ENCODE peak calls at places on chromosomes 1 and 21, in six cellular contexts. F, C, G, Z, K and Q are unnamed samples.
A peak's percentile ranks its signal among the peaks of the same experiment; 100 is the strongest.

GRCh38 chr1:97630968-97631367 is 289.9 kb downstream of the DPYD start:
- DNase-seq in G (no peak), F (no peak), K (no peak), Z (no peak), C (no peak), Q (no peak)

GRCh38 chr1:54763814-54764131 is 550 bp downstream of the PARS2 start:
- DNase-seq in C (no peak), F (no peak), Z (no peak), K (no peak), G (no peak), Q (no peak)

GRCh38 chr1:50976111-50976889 is 6.3 kb downstream of the CDKN2C start:
- DNase-seq in G (no peak), C (no peak), F (peak; percentile 39), K (no peak), Z (no peak), Q (no peak)

GRCh38 chr1:39102537-39103320 is 76.6 kb downstream of the NDUFS5 start:
- DNase-seq in F (peak; percentile 80), Z (no peak), G (peak; percentile 82), K (no peak), C (no peak), Q (peak; percentile 31)

GRCh38 chr1:115062542-115063004 is 26.7 kb downstream of the TSPAN2 start:
- DNase-seq in F (no peak), Z (no peak), G (peak; percentile 27), C (no peak), K (peak; percentile 98), Q (no peak)

GRCh38 chr1:224053456-224053855 is 60.5 kb upstream of the FBXO28 start:
- DNase-seq in G (no peak), K (no peak), C (no peak), F (no peak), Z (no peak), Q (no peak)

GRCh38 chr21:46469275-46469674 is 10.6 kb downstream of the DIP2A start:
- DNase-seq in Z (no peak), F (no peak), G (no peak), K (no peak), C (no peak), Q (no peak)

GRCh38 chr1:156366378-156366777 is 2.6 kb upstream of the RHBG start:
- DNase-seq in K (no peak), G (no peak), F (no peak), C (no peak), Z (no peak), Q (no peak)

GRCh38 chr1:238186887-238187574 is 296.3 kb upstream of the ZP4 start:
- DNase-seq in F (no peak), C (no peak), G (no peak), Z (no peak), K (no peak), Q (no peak)

GRCh38 chr1:75641325-75641724 is 30.4 kb upstream of the SLC44A5 start:
- DNase-seq in K (no peak), G (no peak), F (no peak), C (no peak), Z (no peak), Q (no peak)

GRCh38 chr1:233294991-233295774 is at the start of gene PCNX2:
- DNase-seq in G (peak; percentile 88), C (peak; percentile 74), F (peak; percentile 81), K (peak; percentile 71), Z (peak; percentile 29), Q (peak; percentile 38)

GRCh38 chr1:65948609-65949229 is 156.0 kb downstream of the PDE4B start:
- DNase-seq in F (no peak), G (no peak), K (no peak), C (no peak), Z (no peak), Q (no peak)

GRCh38 chr1:53548031-53548491 is 88.9 kb downstream of the DMRTB1 start:
- DNase-seq in K (no peak), Z (no peak), G (no peak), F (no peak), C (peak; percentile 10), Q (no peak)

GRCh38 chr1:154819628-154820590 is 50.2 kb downstream of the KCNN3 start:
- DNase-seq in C (peak; percentile 66), G (peak; percentile 50), K (peak; percentile 11), Z (peak; percentile 25), F (peak; percentile 65), Q (no peak)

GRCh38 chr1:4939266-4939665 is 284.9 kb downstream of the AJAP1 start:
- DNase-seq in G (no peak), C (no peak), K (no peak), Z (no peak), F (peak; percentile 7), Q (no peak)

GRCh38 chr1:83508485-83509151 is 490.3 kb downstream of the TTLL7 start:
- DNase-seq in K (no peak), G (peak; percentile 17), C (no peak), Z (no peak), F (no peak), Q (no peak)

GRCh38 chr1:24266398-24266941 is 52.7 kb upstream of the GRHL3 start:
- DNase-seq in F (no peak), Z (no peak), G (no peak), C (no peak), K (peak; percentile 94), Q (no peak)

GRCh38 chr1:47696404-47696910 is 258.6 kb downstream of the FOXD2 start:
- DNase-seq in K (no peak), C (no peak), F (no peak), G (no peak), Z (no peak), Q (no peak)

GRCh38 chr21:46179708-46180078 is 4.6 kb downstream of the SPATC1L start:
- DNase-seq in C (no peak), K (no peak), Z (no peak), G (no peak), F (no peak), Q (no peak)

GRCh38 chr1:116817582-116818064 is 63.4 kb downstream of the CD2 start:
- DNase-seq in Z (peak; percentile 39), G (peak; percentile 63), K (peak; percentile 52), C (peak; percentile 75), F (peak; percentile 81), Q (peak; percentile 46)

DNA sequence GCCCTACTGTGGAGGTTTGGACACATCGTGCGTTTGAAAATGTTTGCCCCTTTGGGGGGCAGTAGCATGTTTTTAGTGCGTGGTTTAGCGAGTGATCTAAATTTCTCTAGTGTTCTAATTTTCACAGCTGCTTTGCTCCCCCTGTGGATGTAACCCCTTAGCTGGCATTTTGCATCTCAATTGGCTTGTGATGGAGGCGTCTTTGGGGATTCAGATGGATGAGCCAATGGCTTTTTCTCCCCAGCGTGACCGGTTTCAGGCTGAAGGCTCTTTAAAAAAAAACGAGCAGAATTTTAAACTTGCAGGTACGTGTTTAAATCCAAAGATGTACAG is 842 bp downstream of the CDC7 start:
- DNase-seq in F (peak; percentile 66), K (no peak), G (peak; percentile 50), Z (no peak), C (no peak), Q (no peak)
- TF ChIP-seq CTCF in F (peak; percentile 72), K (peak; percentile 39), G (peak; percentile 13), Z (no peak), C (no peak), Q (peak; percentile 3)

DNA sequence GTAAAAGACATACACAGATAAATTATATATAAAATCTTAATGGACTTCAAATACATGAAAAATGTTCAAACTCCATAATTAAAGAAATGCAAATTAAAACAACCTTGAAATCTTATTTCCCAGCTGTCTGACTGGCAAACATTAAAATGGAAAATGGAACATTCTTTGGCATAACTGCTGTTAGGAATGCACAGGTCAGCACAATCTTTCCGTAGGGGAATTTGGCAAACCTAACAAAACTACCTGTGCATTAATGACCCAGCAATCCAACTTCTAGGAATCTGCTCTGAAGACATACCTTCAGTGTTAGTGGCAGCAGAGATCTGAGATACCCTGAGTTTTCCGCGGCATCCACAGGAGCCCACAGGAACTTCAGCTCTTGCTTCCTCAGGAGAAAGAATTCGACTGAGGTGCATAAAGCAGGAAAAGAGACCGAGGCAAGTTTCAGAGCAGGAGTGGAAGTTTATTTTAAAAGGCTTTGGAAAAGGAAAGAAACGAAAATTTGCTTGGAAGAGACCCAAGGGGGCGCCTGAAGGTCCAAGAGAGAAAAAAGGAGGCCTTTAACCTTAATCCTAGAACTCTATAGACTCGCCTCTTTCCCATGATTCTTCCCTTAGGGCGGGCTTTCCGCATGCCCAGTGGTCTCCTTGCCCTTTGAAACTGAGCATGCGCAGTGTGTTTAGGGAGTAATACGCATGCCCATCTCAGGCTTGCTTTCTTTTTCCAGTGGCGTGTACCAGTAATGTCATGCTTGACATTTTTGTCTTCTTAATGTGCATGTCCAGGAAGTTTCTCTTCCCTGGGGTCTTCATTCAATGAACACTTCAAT is 24.8 kb downstream of the LYPD8 start:
- DNase-seq in G (no peak), C (no peak), Z (no peak), F (no peak), K (peak; percentile 10), Q (no peak)
- TF ChIP-seq CTCF in G (no peak), C (no peak), Z (no peak), F (no peak), K (no peak), Q (no peak)

DNA sequence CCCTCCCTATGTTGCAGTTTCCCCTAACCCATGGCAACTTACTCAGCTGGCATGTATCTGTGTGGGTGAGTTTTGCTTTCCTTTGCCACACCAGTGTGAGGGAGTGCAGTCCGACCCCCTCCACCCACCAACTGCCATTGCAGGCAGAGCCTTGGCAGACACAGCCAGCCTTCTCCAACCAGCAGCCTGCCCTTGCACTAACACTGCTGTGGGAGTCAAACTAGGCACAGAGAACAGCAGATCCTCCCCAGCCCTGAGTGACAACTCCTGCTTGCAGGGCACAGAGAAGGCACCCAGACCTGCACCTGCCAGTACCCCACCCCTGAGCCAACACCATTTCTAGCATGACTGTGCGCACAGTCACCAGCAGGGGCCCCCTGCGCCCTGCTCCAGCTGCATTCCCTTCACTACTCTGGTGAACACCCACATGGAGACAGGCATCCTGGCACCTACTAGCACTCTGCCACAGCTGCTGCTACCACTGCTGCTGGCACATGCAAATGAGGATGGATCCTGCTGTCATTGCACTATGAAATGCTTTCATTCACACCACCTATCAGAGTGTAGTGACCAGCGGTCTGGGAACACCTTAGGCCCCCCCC is 98.4 kb downstream of the MAGI3 start:
- DNase-seq in K (no peak), Z (no peak), C (peak; percentile 67), G (no peak), F (no peak), Q (no peak)
- TF ChIP-seq CTCF in K (no peak), Z (peak; percentile 8), C (no peak), G (no peak), F (no peak), Q (no peak)

GRCh38 chr1:175434268-175434860 is 241.8 kb upstream of the KIAA0040 start:
- DNase-seq in G (peak; percentile 23), K (no peak), Z (no peak), C (peak; percentile 62), F (peak; percentile 27), Q (no peak)
- TF ChIP-seq CTCF in G (peak; percentile 76), K (peak; percentile 57), Z (peak; percentile 35), C (peak; percentile 71), F (peak; percentile 91), Q (peak; percentile 46)

GRCh38 chr1:182781849-182782586 is 7.6 kb upstream of the NPL start:
- DNase-seq in C (peak; percentile 79), Z (peak; percentile 33), F (peak; percentile 86), K (peak; percentile 66), G (peak; percentile 55), Q (peak; percentile 38)
- TF ChIP-seq CTCF in C (peak; percentile 63), Z (peak; percentile 66), F (peak; percentile 98), K (peak; percentile 83), G (peak; percentile 92), Q (peak; percentile 69)